ENCODE peak calls at places on chromosome 22, in four cellular contexts. G is sigmoid colon, B is heart right ventricle, R is pancreas. I is an unnamed sample.

GRCh38 chr22:24200616-24201212 is 19.4 kb downstream of the SUSD2 start:
- DNase-seq in G (no peak), B (no peak), R (no peak), I (no peak)

GRCh38 chr22:37079668-37080171 is 28.2 kb downstream of the KCTD17 start:
- DNase-seq in G (no peak), B (peak), R (no peak), I (no peak)

GRCh38 chr22:29434288-29434687 is 4.1 kb upstream of the RFPL1 start:
- DNase-seq in G (no peak), B (no peak), R (no peak), I (no peak)

GRCh38 chr22:33255781-33256180 is 197.6 kb upstream of the SYN3 start:
- DNase-seq in G (no peak), B (no peak), R (no peak), I (no peak)

GRCh38 chr22:41532908-41533825 is 11.1 kb downstream of the POLR3H start:
- DNase-seq in G (peak), B (peak), R (peak), I (peak)

GRCh38 chr22:49916851-49917250 is 1.4 kb downstream of the ALG12 start:
- DNase-seq in G (no peak), B (no peak), R (no peak), I (peak)

GRCh38 chr22:26131755-26132154 is 37.5 kb upstream of the SEZ6L start:
- DNase-seq in G (no peak), B (no peak), R (no peak), I (no peak)

GRCh38 chr22:27799334-27800249 is 2.0 kb downstream of the MN1 start:
- DNase-seq in G (no peak), B (no peak), R (no peak), I (peak)

GRCh38 chr22:37848587-37849088 is 581 bp upstream of the EIF3L start:
- DNase-seq in G (no peak), B (no peak), R (no peak), I (no peak)

GRCh38 chr22:37334859-37335818 is 52.8 kb downstream of the CYTH4 start:
- DNase-seq in G (no peak), B (no peak), R (no peak), I (no peak)

GRCh38 chr22:25407226-25407858 is 157.1 kb upstream of the GRK3 start:
- DNase-seq in G (no peak), B (no peak), R (no peak), I (no peak)

GRCh38 chr22:40204331-40205116 is 26.8 kb downstream of the TNRC6B start:
- DNase-seq in G (no peak), B (no peak), R (no peak), I (no peak)

GRCh38 chr22:19785461-19786263 is 25.1 kb downstream of the TBX1 start:
- DNase-seq in G (no peak), B (no peak), R (no peak), I (no peak)

GRCh38 chr22:38900677-38901076 is 28.7 kb upstream of the CBX6 start:
- DNase-seq in G (no peak), B (no peak), R (no peak), I (no peak)

GRCh38 chr22:45709004-45709739 is 37.5 kb downstream of the ATXN10 start:
- DNase-seq in G (no peak), B (no peak), R (no peak), I (no peak)

GRCh38 chr22:50045211-50046018 is 12.7 kb downstream of the TTLL8 start:
- DNase-seq in G (no peak), B (no peak), R (no peak), I (no peak)

GRCh38 chr22:29574762-29575450 is 6.0 kb downstream of the NIPSNAP1 start:
- DNase-seq in G (no peak), B (no peak), R (no peak), I (no peak)

GRCh38 chr22:27642104-27642800 is 159.3 kb downstream of the MN1 start:
- DNase-seq in G (no peak), B (no peak), R (no peak), I (peak)

GRCh38 chr22:21606775-21607174 is 23.0 kb downstream of the YDJC start:
- DNase-seq in G (no peak), B (no peak), R (no peak), I (no peak)

I was measured in ovary.